ENCODE peak calls at places on chromosome 17, in ten cellular contexts. D, R, K, Q, A, M, I, S, E and F are unnamed samples.

GRCh38 chr17:75914643-75915265 is 10.1 kb upstream of the MRPL38 start:
- DNase-seq in S (no peak), R (no peak), M (no peak), K (no peak), Q (no peak), A (no peak), I (no peak), E (no peak), D (no peak), F (no peak)

GRCh38 chr17:41486809-41487530 is 2.7 kb downstream of the KRT36 start:
- DNase-seq in S (no peak), Q (no peak), M (peak), I (no peak), D (no peak), K (no peak), E (peak), R (peak), A (peak), F (no peak)

GRCh38 chr17:48043171-48043570 is 5.0 kb upstream of the NFE2L1 start:
- DNase-seq in S (no peak), D (no peak), R (no peak), E (no peak), A (no peak), M (no peak), Q (no peak), K (no peak), I (no peak), F (no peak)

GRCh38 chr17:10613775-10614513 is 43.2 kb downstream of the MYH3 start:
- DNase-seq in E (no peak), S (no peak), M (no peak), Q (no peak), R (no peak), A (no peak), D (no peak), K (no peak), I (no peak), F (no peak)

GRCh38 chr17:38970804-38971203 is 3.6 kb upstream of the FBXO47 start:
- DNase-seq in E (no peak), D (peak), K (no peak), S (no peak), R (no peak), I (no peak), A (no peak), Q (no peak), M (no peak), F (no peak)

GRCh38 chr17:17028059-17028877 is 14.0 kb upstream of the MPRIP start:
- DNase-seq in M (peak), K (no peak), D (peak), Q (no peak), I (peak), A (peak), E (peak), S (no peak), R (no peak), F (no peak)

GRCh38 chr17:7929158-7930029 is at the start of gene KCNAB3:
- DNase-seq in S (peak), M (peak), I (peak), E (peak), A (peak), D (no peak), Q (no peak), K (no peak), R (peak), F (no peak)

GRCh38 chr17:73956595-73957465 is 246.6 kb upstream of the RPL38 start:
- DNase-seq in E (peak), K (no peak), A (peak), D (no peak), S (peak), R (peak), M (peak), Q (peak), I (peak), F (no peak)

GRCh38 chr17:29283496-29283895 is 10.5 kb downstream of the NUFIP2 start:
- DNase-seq in E (no peak), R (no peak), A (peak), I (no peak), D (no peak), S (no peak), K (no peak), M (no peak), Q (no peak), F (no peak)

GRCh38 chr17:82639628-82640027 is 8.6 kb downstream of the WDR45B start:
- DNase-seq in M (no peak), S (no peak), I (no peak), D (no peak), Q (no peak), A (no peak), K (no peak), R (no peak), E (no peak), F (no peak)

GRCh38 chr17:11730747-11731146 is 132.5 kb downstream of the DNAH9 start:
- DNase-seq in Q (no peak), D (no peak), A (no peak), I (no peak), R (no peak), M (no peak), K (no peak), E (no peak), S (no peak), F (no peak)

GRCh38 chr17:7677388-7678067 is 9.8 kb downstream of the TP53 start:
- DNase-seq in M (no peak), I (no peak), R (no peak), D (no peak), E (no peak), Q (no peak), A (no peak), S (no peak), K (no peak), F (no peak)

GRCh38 chr17:64146418-64147109 is 16.6 kb upstream of the ERN1 start:
- DNase-seq in I (peak), K (no peak), E (peak), M (peak), R (peak), Q (no peak), S (peak), D (peak), A (peak), F (no peak)

GRCh38 chr17:31588034-31588433 is 196.6 kb downstream of the RAB11FIP4 start:
- DNase-seq in M (no peak), K (no peak), Q (no peak), R (no peak), E (no peak), I (no peak), D (no peak), S (no peak), A (no peak), F (no peak)

GRCh38 chr17:1379930-1380313 is 20.1 kb downstream of the YWHAE start:
- DNase-seq in Q (no peak), I (no peak), E (no peak), K (peak), M (no peak), A (no peak), D (no peak), S (peak), R (peak), F (no peak)

GRCh38 chr17:7262192-7263070 is at the start of gene CLDN7:
- DNase-seq in R (no peak), A (peak), I (no peak), S (no peak), M (peak), K (no peak), D (peak), E (peak), Q (no peak), F (no peak)

GRCh38 chr17:73194514-73195222 is 1.8 kb downstream of the COG1 start:
- DNase-seq in A (no peak), D (no peak), E (no peak), S (no peak), R (no peak), Q (no peak), K (no peak), I (no peak), M (no peak), F (peak)

GRCh38 chr17:81576621-81577277 is 24.6 kb upstream of the FAAP100 start:
- DNase-seq in D (no peak), S (no peak), A (no peak), I (no peak), E (no peak), R (no peak), Q (no peak), K (no peak), M (no peak), F (no peak)

GRCh38 chr17:50598487-50598886 is 36.2 kb upstream of the ABCC3 start:
- DNase-seq in D (no peak), A (no peak), R (no peak), I (no peak), K (peak), M (no peak), E (no peak), Q (no peak), S (no peak), F (no peak)